ENCODE peak calls at places on chromosomes 1 and 21, in nine cellular contexts. C is mesendoderm; G is mesenchymal stem cell; N is effector memory CD4-positive, alpha-beta T cell; U is IMR-90; B is endothelial cell of umbilical vein; W is CD4-positive, CD25-positive, alpha-beta regulatory T cell; T is brain microvascular endothelial cell; Y is right atrium auricular region. F is an unnamed sample.

GRCh38 chr1:154329551-154330131 is 4.3 kb downstream of the ATP8B2 start:
- DNase-seq in C (peak), G (no peak), N (no peak), U (no peak), B (no peak), W (no peak), T (no peak), Y (no peak), F (no peak)

GRCh38 chr1:37682334-37682987 is 9.9 kb upstream of the CDCA8 start:
- DNase-seq in C (peak), G (peak), N (peak), U (peak), B (peak), W (peak), T (peak), Y (peak), F (no peak)

GRCh38 chr1:5747428-5748285 is 244.6 kb downstream of the NPHP4 start:
- DNase-seq in C (peak), G (no peak), N (no peak), U (no peak), B (no peak), W (no peak), T (no peak), Y (no peak), F (no peak)

GRCh38 chr21:26116456-26117011 is 54.0 kb downstream of the APP start:
- DNase-seq in C (peak), G (no peak), N (no peak), U (peak), B (no peak), W (no peak), T (no peak), Y (no peak), F (no peak)

GRCh38 chr1:17340358-17340757 is 31.6 kb upstream of the PADI6 start:
- DNase-seq in C (no peak), G (no peak), N (no peak), U (no peak), B (no peak), W (no peak), T (no peak), Y (no peak), F (no peak)

GRCh38 chr1:57279909-57280666 is 143.8 kb downstream of the DAB1 start:
- DNase-seq in C (peak), G (no peak), N (no peak), U (peak), B (no peak), W (no peak), T (no peak), Y (no peak), F (no peak)

GRCh38 chr1:40944326-40944725 is 35.2 kb upstream of the CTPS1 start:
- DNase-seq in C (no peak), G (peak), N (no peak), U (peak), B (peak), W (no peak), T (peak), Y (peak), F (peak)

GRCh38 chr1:156487862-156488261 is 12.7 kb downstream of the MEF2D start:
- DNase-seq in C (no peak), G (no peak), N (no peak), U (no peak), B (no peak), W (no peak), T (no peak), Y (no peak), F (no peak)

GRCh38 chr1:43937179-43937865 is 3.7 kb downstream of the ARTN start:
- DNase-seq in C (no peak), G (no peak), N (no peak), U (no peak), B (no peak), W (no peak), T (no peak), Y (no peak), F (no peak)

DNA sequence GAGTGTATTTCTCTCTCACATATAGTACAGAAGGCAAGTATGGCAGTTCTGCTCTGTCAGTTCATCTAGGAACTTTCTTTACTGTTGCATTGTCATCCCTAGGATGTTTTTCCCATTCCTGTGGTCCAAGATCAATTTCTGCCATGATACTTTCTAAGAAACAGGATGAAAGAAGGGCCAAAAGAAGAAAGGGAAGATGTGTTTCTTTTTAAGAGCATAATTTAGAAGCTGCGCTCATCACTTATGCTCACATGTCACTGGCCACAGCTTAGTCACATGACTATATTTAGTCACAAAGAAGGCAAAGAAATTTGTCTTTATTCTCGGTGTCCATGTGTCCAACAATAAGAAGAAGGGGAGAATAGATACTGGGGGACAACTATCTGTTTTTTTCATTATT is 7.0 kb upstream of the MAST2 start:
- DNase-seq in C (no peak), G (no peak), N (no peak), U (no peak), B (no peak), W (no peak), T (no peak), Y (no peak), F (no peak)
- H3K27ac ChIP-seq in C (no peak), G (no peak), N (no peak), U (no peak), B (no peak), W (no peak), T (no peak), Y (no peak), F (no peak)

GRCh38 chr1:180190091-180190490 is 35.4 kb downstream of the QSOX1 start:
- DNase-seq in C (no peak), G (no peak), N (no peak), U (no peak), B (no peak), W (no peak), T (no peak), Y (no peak), F (no peak)
- H3K27ac ChIP-seq in C (no peak), G (no peak), N (no peak), U (no peak), B (no peak), W (no peak), T (no peak), Y (no peak), F (no peak)

GRCh38 chr1:63645301-63645700 is 52.1 kb downstream of the PGM1 start:
- DNase-seq in C (no peak), G (no peak), N (no peak), U (peak), B (no peak), W (no peak), T (no peak), Y (no peak), F (no peak)
- H3K27ac ChIP-seq in C (no peak), G (no peak), N (no peak), U (no peak), B (no peak), W (no peak), T (no peak), Y (peak), F (no peak)

GRCh38 chr1:11080931-11081330 is 18.7 kb downstream of the EXOSC10 start:
- DNase-seq in C (no peak), G (no peak), N (no peak), U (no peak), B (no peak), W (no peak), T (no peak), Y (no peak), F (no peak)
- H3K27ac ChIP-seq in C (no peak), G (no peak), N (no peak), U (no peak), B (no peak), W (no peak), T (no peak), Y (no peak), F (no peak)

GRCh38 chr1:86184401-86184800 is 27.8 kb upstream of the COL24A1 start:
- DNase-seq in C (no peak), G (no peak), N (no peak), U (no peak), B (no peak), W (no peak), T (no peak), Y (no peak), F (no peak)
- H3K27ac ChIP-seq in C (no peak), G (no peak), N (no peak), U (no peak), B (no peak), W (no peak), T (no peak), Y (no peak), F (no peak)

GRCh38 chr1:228376262-228376628 is 30.4 kb downstream of the TRIM11 start:
- DNase-seq in C (peak), G (peak), N (no peak), U (no peak), B (no peak), W (no peak), T (no peak), Y (no peak), F (no peak)

GRCh38 chr1:228378453-228379164 is 28.0 kb downstream of the TRIM11 start:
- DNase-seq in C (peak), G (peak), N (peak), U (peak), B (peak), W (no peak), T (peak), Y (peak), F (no peak)

GRCh38 chr1:228376651-228377631 is 29.7 kb downstream of the TRIM11 start:
- DNase-seq in C (no peak), G (no peak), N (no peak), U (no peak), B (no peak), W (no peak), T (no peak), Y (no peak), F (no peak)

GRCh38 chr1:228379165-228379460 is 27.5 kb downstream of the TRIM11 start:
- DNase-seq in C (peak), G (peak), N (no peak), U (no peak), B (no peak), W (no peak), T (peak), Y (no peak), F (no peak)

DNA sequence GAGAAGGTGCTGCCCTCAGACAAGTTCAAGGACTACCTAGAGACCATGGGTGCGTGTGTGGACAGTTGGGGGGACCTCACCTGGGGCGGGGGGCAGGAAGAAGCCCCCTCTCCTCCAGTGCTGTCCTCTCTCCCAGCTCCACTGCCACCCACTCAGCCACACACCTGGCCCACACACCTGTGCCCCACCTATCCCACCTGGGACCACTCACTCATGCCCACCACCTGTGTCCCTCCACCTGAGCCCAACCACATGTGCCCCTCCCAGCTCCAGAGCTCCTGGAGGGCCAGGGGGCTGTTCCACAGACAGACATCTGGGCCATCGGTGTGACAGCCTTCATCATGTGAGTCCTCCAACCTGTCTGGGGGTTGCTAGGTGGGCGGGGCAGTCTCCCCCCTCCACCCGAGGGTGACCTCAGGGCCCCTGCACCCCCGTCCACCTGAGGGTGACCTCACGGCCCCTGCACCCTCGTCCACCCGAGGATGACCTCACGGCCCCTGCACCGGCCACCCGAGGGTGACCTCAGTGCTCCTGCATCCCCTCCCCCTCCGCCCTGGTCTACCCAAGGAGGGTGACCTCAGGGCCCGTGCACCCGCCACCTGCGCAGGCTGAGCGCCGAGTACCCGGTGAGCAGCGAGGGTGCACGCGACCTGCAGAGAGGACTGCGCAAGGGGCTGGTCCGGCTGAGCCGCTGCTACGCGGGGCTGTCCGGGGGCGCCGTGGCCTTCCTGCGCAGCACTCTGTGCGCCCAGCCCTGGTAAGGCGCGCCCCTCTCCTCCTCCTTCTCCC is 28.8 kb downstream of the TRIM11 start:
- DNase-seq in C (no peak), G (no peak), N (no peak), U (no peak), B (no peak), W (no peak), T (no peak), Y (no peak), F (no peak)
- H3K27ac ChIP-seq in C (no peak), G (no peak), N (no peak), U (no peak), B (no peak), W (no peak), T (no peak), Y (peak), F (peak)

DNA sequence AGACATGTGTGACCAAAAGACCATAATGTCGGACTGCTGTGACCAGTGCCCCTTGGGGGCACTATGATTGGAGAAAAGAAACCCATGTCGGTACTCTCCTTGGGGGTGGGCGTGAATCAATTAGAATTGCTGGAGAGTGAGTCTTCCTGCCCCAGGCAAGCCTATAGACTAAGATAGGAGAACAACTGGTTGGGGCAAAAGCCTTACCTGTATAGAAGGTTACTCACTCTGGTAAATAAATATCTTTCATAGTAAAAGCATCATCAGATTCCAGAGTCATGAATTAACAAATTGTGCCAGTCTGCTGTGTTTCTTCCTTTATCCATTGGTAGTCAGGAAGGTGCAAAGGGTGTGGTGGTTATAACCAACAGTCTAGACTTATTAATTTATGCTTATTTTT is 2.9 kb upstream of the PTGFRN start:
- DNase-seq in C (no peak), G (no peak), N (no peak), U (no peak), B (no peak), W (no peak), T (no peak), Y (no peak), F (no peak)
- H3K27ac ChIP-seq in C (no peak), G (no peak), N (no peak), U (no peak), B (no peak), W (no peak), T (no peak), Y (no peak), F (no peak)

GRCh38 chr1:230012093-230012393 is 55.0 kb upstream of the GALNT2 start:
- DNase-seq in C (no peak), G (no peak), N (no peak), U (no peak), B (no peak), W (no peak), T (no peak), Y (no peak), F (no peak)

GRCh38 chr1:230008721-230009120 is 58.3 kb upstream of the GALNT2 start:
- DNase-seq in C (no peak), G (no peak), N (no peak), U (no peak), B (no peak), W (no peak), T (no peak), Y (no peak), F (no peak)

GRCh38 chr1:230010618-230011332 is 56.3 kb upstream of the GALNT2 start:
- DNase-seq in C (no peak), G (no peak), N (no peak), U (no peak), B (no peak), W (no peak), T (no peak), Y (no peak), F (no peak)

GRCh38 chr1:230011333-230012092 is 55.5 kb upstream of the GALNT2 start:
- DNase-seq in C (no peak), G (no peak), N (no peak), U (no peak), B (no peak), W (no peak), T (no peak), Y (no peak), F (no peak)

GRCh38 chr1:230009611-230010313 is 57.3 kb upstream of the GALNT2 start:
- DNase-seq in C (no peak), G (no peak), N (no peak), U (no peak), B (no peak), W (no peak), T (no peak), Y (no peak), F (no peak)
- H3K27ac ChIP-seq in C (no peak), G (no peak), N (no peak), U (no peak), B (no peak), W (no peak), T (no peak), Y (no peak), F (no peak)

DNA sequence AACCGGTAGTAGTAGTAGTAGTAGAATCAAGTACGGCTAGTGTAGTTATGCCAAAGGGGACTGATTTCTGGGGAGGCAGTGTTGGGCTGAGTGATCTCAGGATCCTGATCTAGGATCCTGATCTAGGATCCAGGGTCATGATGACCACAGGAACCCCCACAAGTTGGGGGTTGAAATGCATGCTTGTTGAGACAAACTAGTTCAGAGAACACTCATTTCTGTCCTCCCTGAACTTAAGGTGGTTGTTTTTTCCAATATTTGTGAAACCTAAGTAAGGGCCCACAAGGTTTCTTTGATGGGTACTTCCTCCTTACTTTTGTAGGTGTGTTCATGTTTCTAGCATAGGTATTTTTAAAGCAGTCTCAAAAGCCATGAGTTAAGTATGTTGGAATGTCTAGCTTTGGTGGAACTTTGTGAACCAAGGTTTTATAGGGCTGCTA is 33.9 kb upstream of the PDC start:
- DNase-seq in C (no peak), G (no peak), N (no peak), U (no peak), B (no peak), W (no peak), T (no peak), Y (no peak), F (no peak)
- H3K27ac ChIP-seq in C (no peak), G (no peak), N (no peak), U (no peak), B (no peak), W (no peak), T (no peak), Y (no peak), F (no peak)

GRCh38 chr1:212606042-212606733 is 2.4 kb upstream of the ATF3 start:
- DNase-seq in C (peak), G (peak), N (no peak), U (no peak), B (peak), W (no peak), T (no peak), Y (no peak), F (no peak)

GRCh38 chr1:212606734-212607205 is 1.8 kb upstream of the ATF3 start:
- DNase-seq in C (no peak), G (peak), N (peak), U (no peak), B (no peak), W (peak), T (no peak), Y (no peak), F (peak)

GRCh38 chr1:212607924-212608208 is 695 bp upstream of the ATF3 start:
- DNase-seq in C (no peak), G (no peak), N (no peak), U (no peak), B (no peak), W (no peak), T (no peak), Y (no peak), F (no peak)

GRCh38 chr1:212608209-212608955 is at the start of gene ATF3:
- DNase-seq in C (peak), G (peak), N (peak), U (peak), B (peak), W (peak), T (peak), Y (peak), F (peak)

DNA sequence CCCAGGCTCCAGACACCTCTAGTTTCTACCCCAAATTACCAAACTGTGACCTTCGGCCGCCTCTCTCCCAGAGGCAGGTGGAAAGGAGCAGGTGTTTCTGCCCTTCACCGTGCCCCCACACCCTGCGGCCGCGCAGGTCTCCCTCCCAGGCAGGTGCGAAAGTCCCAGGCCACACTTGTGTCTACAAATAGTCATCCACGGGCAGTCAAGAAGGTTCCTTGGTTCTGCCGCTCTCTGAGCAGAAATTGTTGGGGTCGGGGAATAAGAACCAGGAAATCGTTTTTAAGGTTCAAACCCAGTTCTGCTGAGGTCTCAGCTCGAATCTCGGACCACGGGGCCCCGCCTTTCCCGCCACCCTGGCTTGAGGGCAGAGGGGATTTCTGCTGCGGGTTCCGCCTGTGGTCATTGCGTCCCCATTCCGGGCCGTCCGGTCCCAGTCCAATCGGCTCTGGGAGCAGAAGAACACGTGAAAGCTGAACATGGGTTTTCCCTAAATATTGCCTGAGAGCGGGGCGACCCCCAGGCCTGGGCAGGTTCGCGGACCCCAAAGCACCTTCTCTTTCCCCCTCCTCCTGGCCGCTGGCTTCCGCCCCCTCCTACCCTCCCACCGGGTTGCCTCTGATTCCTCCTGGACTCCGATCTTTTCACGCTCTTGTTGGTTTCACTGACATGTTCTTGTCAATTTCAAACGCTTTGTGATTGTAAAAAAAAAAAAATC is 1.2 kb upstream of the ATF3 start:
- DNase-seq in C (no peak), G (peak), N (no peak), U (no peak), B (peak), W (peak), T (no peak), Y (peak), F (peak)
- H3K27ac ChIP-seq in C (no peak), G (no peak), N (no peak), U (no peak), B (peak), W (no peak), T (no peak), Y (peak), F (peak)